ENCODE peak calls at places on chromosomes 3 and 15, in eight cellular contexts. W, V, Y, T, M, Q, D and U are unnamed samples.

GRCh38 chr15:92091155-92091734 is 237.7 kb downstream of the SLCO3A1 start:
- DNase-seq in V (peak), W (no peak), D (peak), T (no peak), M (no peak), Y (peak), Q (peak), U (no peak)

GRCh38 chr3:171526869-171527268 is 66.7 kb upstream of the TNIK start:
- DNase-seq in W (no peak), D (no peak), Y (no peak), V (no peak), M (no peak), Q (no peak), T (no peak), U (no peak)

GRCh38 chr3:5205165-5205941 is 17.8 kb downstream of the EDEM1 start:
- DNase-seq in D (no peak), M (no peak), W (no peak), T (no peak), Y (no peak), Q (peak), V (no peak), U (peak)

GRCh38 chr3:172332256-172333041 is 115.8 kb downstream of the GHSR start:
- DNase-seq in V (peak), W (peak), T (peak), Q (peak), D (peak), Y (peak), M (peak), U (peak)

GRCh38 chr3:195129644-195130492 is 141.1 kb downstream of the XXYLT1 start:
- DNase-seq in V (no peak), W (no peak), D (peak), Q (peak), Y (no peak), T (no peak), M (no peak), U (peak)

GRCh38 chr3:169722715-169723114 is 42.1 kb downstream of the TERC start:
- DNase-seq in T (no peak), W (no peak), D (no peak), V (no peak), M (no peak), Y (no peak), Q (no peak), U (no peak)

GRCh38 chr15:77838061-77838460 is 205.3 kb upstream of the LINGO1 start:
- DNase-seq in M (no peak), Q (no peak), T (no peak), V (no peak), D (no peak), Y (no peak), W (no peak), U (no peak)

GRCh38 chr3:127449489-127450212 is 140.9 kb downstream of the TPRA1 start:
- DNase-seq in V (peak), Q (no peak), T (no peak), D (no peak), M (no peak), Y (peak), W (no peak), U (no peak)

GRCh38 chr3:53238051-53238850 is 17.6 kb downstream of the TKT start:
- DNase-seq in Q (no peak), W (no peak), D (peak), V (peak), M (no peak), Y (peak), T (no peak), U (no peak)

GRCh38 chr3:14922863-14923262 is 24.5 kb upstream of the NR2C2 start:
- DNase-seq in D (no peak), Y (no peak), Q (no peak), W (no peak), T (no peak), M (no peak), V (no peak), U (no peak)

GRCh38 chr3:9173445-9173844 is 76.0 kb downstream of the SRGAP3 start:
- DNase-seq in W (no peak), V (no peak), Y (no peak), Q (no peak), M (no peak), D (no peak), T (no peak), U (no peak)

GRCh38 chr3:38039101-38039898 is at the start of gene DLEC1:
- DNase-seq in Q (peak), T (peak), V (peak), D (peak), W (peak), M (no peak), Y (peak), U (peak)

GRCh38 chr3:170372190-170372879 is 14.8 kb downstream of the SKIL start:
- DNase-seq in Y (no peak), V (no peak), Q (no peak), D (no peak), M (no peak), T (no peak), W (no peak), U (no peak)

GRCh38 chr3:48276856-48277641 is 36.1 kb downstream of the ZNF589 start:
- DNase-seq in Y (no peak), V (no peak), D (no peak), W (no peak), T (no peak), Q (no peak), M (no peak), U (no peak)

GRCh38 chr3:56076746-56077145 is 391.5 kb downstream of the ERC2 start:
- DNase-seq in T (no peak), D (peak), Y (no peak), Q (no peak), V (no peak), W (no peak), M (no peak), U (no peak)

GRCh38 chr3:168248383-168249047 is 152.8 kb upstream of the GOLIM4 start:
- DNase-seq in W (no peak), M (no peak), V (no peak), Q (peak), D (peak), T (no peak), Y (peak), U (peak)

GRCh38 chr3:56894912-56895431 is 93.2 kb upstream of the ARHGEF3 start:
- DNase-seq in D (peak), Q (peak), Y (no peak), M (no peak), T (no peak), W (no peak), V (no peak), U (peak)

GRCh38 chr3:64621275-64621674 is 66.5 kb downstream of the ADAMTS9 start:
- DNase-seq in V (no peak), Y (no peak), T (no peak), Q (no peak), D (no peak), W (no peak), M (no peak), U (no peak)

GRCh38 chr15:48888836-48889235 is 10.9 kb downstream of the EID1 start:
- DNase-seq in V (no peak), W (no peak), D (no peak), Q (no peak), Y (no peak), T (no peak), M (no peak), U (no peak)

GRCh38 chr3:159881828-159882309 is 106.8 kb upstream of the IL12A start:
- DNase-seq in D (peak), T (no peak), W (no peak), Q (no peak), V (no peak), M (no peak), Y (no peak), U (no peak)

GRCh38 chr15:101288905-101289513 is 6.0 kb downstream of the SNRPA1 start:
- DNase-seq in D (peak), Y (no peak), Q (peak), T (no peak), M (no peak), W (no peak), V (no peak), U (no peak)

GRCh38 chr3:11582123-11582968 is 61.4 kb downstream of the VGLL4 start:
- DNase-seq in V (no peak), T (peak), D (peak), Q (no peak), W (peak), Y (peak), M (peak), U (no peak)

GRCh38 chr3:151213151-151213550 is 10.1 kb upstream of the GPR171 start:
- DNase-seq in T (no peak), D (no peak), Q (no peak), Y (no peak), M (no peak), V (no peak), W (no peak), U (no peak)

GRCh38 chr15:70142322-70143191 is 44.8 kb upstream of the TLE3 start:
- DNase-seq in Q (peak), Y (no peak), D (no peak), W (peak), M (no peak), V (no peak), T (peak), U (no peak)

GRCh38 chr15:39438795-39439577 is 141.9 kb upstream of the THBS1 start:
- DNase-seq in D (no peak), M (no peak), V (no peak), W (no peak), Y (no peak), Q (no peak), T (no peak), U (no peak)

GRCh38 chr15:52218816-52219215 is 27.6 kb upstream of the GNB5 start:
- DNase-seq in Q (no peak), V (no peak), M (no peak), D (no peak), Y (no peak), W (no peak), T (no peak), U (no peak)

GRCh38 chr3:52498134-52499054 is 3.3 kb downstream of the STAB1 start:
- DNase-seq in T (no peak), M (no peak), Y (no peak), W (peak), D (no peak), Q (no peak), V (peak), U (no peak)

DNA sequence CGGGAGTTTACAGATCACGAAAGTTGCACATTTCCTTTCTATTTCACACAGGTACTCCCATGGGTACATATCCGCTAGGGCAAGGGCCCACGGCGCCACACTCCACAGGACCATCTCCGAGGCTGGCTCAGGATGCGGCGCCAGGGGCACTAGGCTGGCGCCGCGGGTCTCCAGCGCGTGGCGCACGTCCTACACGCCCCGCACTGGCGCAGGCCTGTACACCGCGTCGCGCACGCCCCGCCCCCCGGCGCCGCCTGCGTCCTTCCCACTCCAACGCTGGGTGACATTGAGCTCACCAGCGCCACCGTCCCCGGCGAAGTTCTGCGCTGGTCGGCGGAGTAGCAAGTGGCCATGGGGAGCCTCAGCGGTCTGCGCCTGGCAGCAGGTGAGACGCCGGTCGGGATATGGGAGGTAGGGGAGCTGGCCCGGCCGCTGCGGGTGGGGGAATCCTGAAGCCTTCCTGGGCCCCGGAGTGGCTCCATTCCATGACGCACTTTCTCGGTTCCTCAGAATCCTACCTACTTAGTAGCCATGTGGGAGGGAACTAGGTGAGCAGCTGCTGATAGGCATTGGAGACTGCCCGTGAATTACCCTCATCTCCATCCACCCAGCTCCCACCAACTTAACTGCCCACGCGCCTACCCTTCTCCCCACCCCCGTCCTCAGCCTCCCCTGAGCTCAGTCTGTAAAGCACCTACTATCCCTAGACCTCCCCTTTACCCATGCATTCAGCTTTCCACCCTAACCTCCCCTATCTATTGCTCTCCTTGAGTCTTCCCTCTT is at the start of gene FAM162A:
- DNase-seq in Y (peak), V (peak), T (peak), M (peak), D (peak), Q (peak), W (peak), U (peak)
- TF ChIP-seq CTCF in Y (no peak), V (peak), T (peak), M (peak), D (peak), Q (peak), W (peak), U (peak)

GRCh38 chr3:142175478-142175877 is 26.1 kb upstream of the TFDP2 start:
- DNase-seq in V (no peak), D (no peak), W (no peak), Q (no peak), Y (no peak), M (no peak), T (no peak), U (no peak)
- TF ChIP-seq CTCF in V (no peak), D (no peak), W (no peak), Q (no peak), Y (no peak), M (no peak), T (no peak), U (no peak)

GRCh38 chr15:98647774-98648653 is at the start of gene IGF1R:
- DNase-seq in T (peak), M (peak), W (peak), D (peak), V (peak), Q (peak), Y (peak), U (peak)

GRCh38 chr15:98649621-98649995 is 1.3 kb downstream of the IGF1R start:
- DNase-seq in V (peak), W (peak), T (no peak), D (no peak), Y (peak), M (no peak), Q (peak), U (no peak)

GRCh38 chr15:98647026-98647773 is 1.1 kb upstream of the IGF1R start:
- DNase-seq in V (peak), M (peak), D (peak), T (peak), W (peak), Q (peak), Y (peak), U (peak)

GRCh38 chr15:98649996-98650870 is 1.9 kb downstream of the IGF1R start:
- DNase-seq in Y (peak), W (peak), V (peak), Q (peak), D (no peak), T (peak), M (no peak), U (no peak)

GRCh38 chr15:98648654-98649537 is 557 bp downstream of the IGF1R start:
- DNase-seq in D (peak), M (peak), T (peak), V (peak), Y (peak), Q (peak), W (peak), U (peak)
- TF ChIP-seq CTCF in D (no peak), M (no peak), T (no peak), V (peak), Y (no peak), Q (peak), W (peak), U (no peak)

GRCh38 chr3:187802203-187802927 is 57.1 kb upstream of the BCL6 start:
- DNase-seq in Q (no peak), D (no peak), M (no peak), V (no peak), W (no peak), T (no peak), Y (no peak), U (no peak)

GRCh38 chr3:187798531-187799520 is 53.6 kb upstream of the BCL6 start:
- DNase-seq in D (no peak), V (no peak), M (no peak), T (no peak), Q (no peak), W (no peak), Y (no peak), U (no peak)

GRCh38 chr3:187799942-187800637 is 54.8 kb upstream of the BCL6 start:
- DNase-seq in M (no peak), Y (no peak), W (no peak), V (no peak), D (no peak), T (no peak), Q (peak), U (peak)

GRCh38 chr3:187802928-187803259 is 57.6 kb upstream of the BCL6 start:
- DNase-seq in T (no peak), Q (peak), V (no peak), W (no peak), Y (no peak), M (no peak), D (no peak), U (peak)

DNA sequence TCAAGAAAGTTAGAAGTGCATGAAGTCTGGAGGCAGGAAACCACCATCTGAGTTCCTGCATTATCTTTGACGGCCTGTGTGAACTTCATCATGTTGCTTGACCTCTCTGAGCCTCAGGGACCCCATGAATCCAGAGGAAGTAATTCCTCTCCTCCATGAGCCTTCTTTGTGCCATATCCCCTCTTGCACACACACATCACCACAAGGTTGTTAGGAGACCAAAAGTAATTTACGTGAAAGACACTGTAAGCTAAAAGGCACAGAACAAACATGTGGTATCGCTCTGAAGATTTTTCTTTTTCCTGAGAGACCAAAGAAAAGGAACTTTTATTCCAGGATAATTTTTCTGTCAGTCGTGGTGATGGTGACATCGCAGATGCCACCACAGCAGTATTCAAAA is 55.9 kb upstream of the BCL6 start:
- DNase-seq in Q (no peak), Y (no peak), V (no peak), M (no peak), W (no peak), D (no peak), T (no peak), U (no peak)
- TF ChIP-seq CTCF in Q (no peak), Y (no peak), V (no peak), M (no peak), W (no peak), D (no peak), T (no peak), U (no peak)

DNA sequence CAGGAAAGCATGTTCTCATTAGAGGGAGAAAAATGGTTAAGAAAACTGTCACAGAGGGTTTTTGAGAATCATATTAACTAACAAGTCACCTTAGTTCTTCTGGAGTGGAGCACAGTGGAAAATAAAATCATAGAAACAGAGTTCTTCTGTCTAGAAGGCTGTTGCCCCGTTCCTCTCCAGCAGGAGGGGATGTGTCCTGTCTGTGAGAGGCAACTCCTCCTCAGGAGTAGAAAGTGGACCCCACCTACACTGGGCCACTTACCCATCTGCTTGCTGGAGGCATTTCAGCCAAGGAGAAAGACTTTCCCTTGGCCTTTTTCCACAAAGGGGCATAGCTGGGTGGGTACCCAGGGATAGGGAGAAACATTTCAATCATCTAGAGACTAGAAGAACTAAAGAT is 106.6 kb downstream of the SSR3 start:
- DNase-seq in W (no peak), Q (peak), T (no peak), V (peak), D (peak), M (no peak), Y (no peak), U (peak)
- TF ChIP-seq CTCF in W (peak), Q (peak), T (no peak), V (peak), D (peak), M (no peak), Y (no peak), U (peak)

GRCh38 chr3:183514048-183514447 is 41.5 kb downstream of the KLHL6 start:
- DNase-seq in Y (no peak), T (no peak), Q (no peak), V (peak), M (no peak), W (no peak), D (no peak), U (no peak)
- TF ChIP-seq CTCF in Y (no peak), T (no peak), Q (no peak), V (no peak), M (no peak), W (no peak), D (no peak), U (no peak)

DNA sequence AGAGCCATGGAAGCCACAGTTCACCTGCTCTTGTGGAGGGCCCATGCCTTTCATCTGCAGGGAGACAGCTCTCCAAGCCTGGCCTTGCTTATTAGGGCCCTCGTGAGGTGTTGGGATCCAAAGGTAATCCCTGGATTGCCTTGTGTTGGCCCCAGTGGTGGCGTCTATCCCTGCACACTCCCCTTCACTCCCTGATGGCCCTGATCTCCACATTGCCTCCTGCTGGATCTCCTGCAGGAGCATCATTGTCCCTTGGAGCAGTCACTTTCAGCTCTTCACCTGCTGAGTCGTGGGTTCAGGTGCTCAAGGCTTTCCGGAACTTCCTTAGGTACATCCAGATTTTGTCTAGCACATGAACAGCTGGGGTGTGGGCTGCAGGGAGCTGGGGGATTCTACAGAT is 7.0 kb downstream of the PPCDC start:
- DNase-seq in D (no peak), W (no peak), M (no peak), T (no peak), Y (no peak), V (no peak), Q (no peak), U (no peak)
- TF ChIP-seq CTCF in D (no peak), W (no peak), M (no peak), T (no peak), Y (no peak), V (no peak), Q (no peak), U (no peak)

GRCh38 chr3:141152130-141152529 is 79.5 kb upstream of the PXYLP1 start:
- DNase-seq in T (no peak), D (no peak), Q (no peak), M (no peak), Y (no peak), W (no peak), V (no peak), U (no peak)

GRCh38 chr3:141152801-141153678 is 78.6 kb upstream of the PXYLP1 start:
- DNase-seq in V (no peak), M (no peak), D (no peak), W (peak), Y (no peak), T (no peak), Q (no peak), U (no peak)

GRCh38 chr3:141150931-141151330 is 80.7 kb upstream of the PXYLP1 start:
- DNase-seq in V (no peak), W (no peak), Y (no peak), D (no peak), T (no peak), M (no peak), Q (no peak), U (no peak)

GRCh38 chr3:141151439-141151838 is 80.2 kb upstream of the PXYLP1 start:
- DNase-seq in M (no peak), V (no peak), Y (no peak), T (no peak), D (no peak), Q (no peak), W (peak), U (no peak)

DNA sequence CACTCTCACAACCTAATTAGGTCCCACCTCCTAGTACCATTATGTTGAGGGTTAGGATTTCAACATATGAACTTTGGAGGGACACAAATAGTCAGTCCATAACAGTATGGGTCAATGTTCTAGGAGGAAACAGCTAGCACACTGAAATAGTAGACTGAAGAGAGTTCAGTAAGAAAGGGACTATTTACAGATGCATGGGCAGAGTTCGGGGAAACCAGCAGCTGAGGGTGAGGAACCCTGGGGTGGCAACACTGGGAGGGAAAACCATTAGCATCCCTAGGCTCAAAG is 78.0 kb upstream of the PXYLP1 start:
- DNase-seq in M (no peak), Q (no peak), Y (no peak), V (no peak), W (no peak), D (no peak), T (no peak), U (no peak)
- TF ChIP-seq CTCF in M (no peak), Q (no peak), Y (no peak), V (no peak), W (no peak), D (no peak), T (no peak), U (no peak)